ENCODE peak calls at places on chromosomes 5 and 9, in six cellular contexts. One of them, this sample, is unnamed.

GRCh38 chr9:129412814-129413536 is 207.9 kb downstream of the C9orf50 start:
- DNase-seq in mucosa of gallbladder: peak
- DNase-seq in activated CD4-positive, alpha-beta T cell treated with anti-CD3 and anti-CD28 coated beads, Interleukin-2, amount 10 ng/mL, durations not matched to agents 7 days and 5 days: peak
- DNase-seq in retina: peak
- DNase-seq in head of caudate nucleus: peak
- DNase-seq in AG10803: peak
- DNase-seq in this sample: no peak

GRCh38 chr5:130279386-130279785 is 375.1 kb downstream of the CHSY3 start:
- DNase-seq in activated CD4-positive, alpha-beta T cell treated with anti-CD3 and anti-CD28 coated beads, Interleukin-2, amount 10 ng/mL, durations not matched to agents 7 days and 5 days: no peak
- DNase-seq in retina: no peak
- DNase-seq in AG10803: no peak
- DNase-seq in head of caudate nucleus: no peak
- DNase-seq in mucosa of gallbladder: no peak
- DNase-seq in this sample: no peak

GRCh38 chr9:131609116-131609830 is 64.0 kb downstream of the PRRT1B start:
- DNase-seq in mucosa of gallbladder: no peak
- DNase-seq in retina: no peak
- DNase-seq in AG10803: peak
- DNase-seq in head of caudate nucleus: peak
- DNase-seq in activated CD4-positive, alpha-beta T cell treated with anti-CD3 and anti-CD28 coated beads, Interleukin-2, amount 10 ng/mL, durations not matched to agents 7 days and 5 days: no peak
- DNase-seq in this sample: no peak

GRCh38 chr9:126389958-126390357 is 63.3 kb downstream of the MVB12B start:
- DNase-seq in head of caudate nucleus: no peak
- DNase-seq in activated CD4-positive, alpha-beta T cell treated with anti-CD3 and anti-CD28 coated beads, Interleukin-2, amount 10 ng/mL, durations not matched to agents 7 days and 5 days: no peak
- DNase-seq in AG10803: no peak
- DNase-seq in retina: no peak
- DNase-seq in mucosa of gallbladder: no peak
- DNase-seq in this sample: no peak

GRCh38 chr9:119634036-119634435 is 264.8 kb upstream of the BRINP1 start:
- DNase-seq in retina: peak
- DNase-seq in activated CD4-positive, alpha-beta T cell treated with anti-CD3 and anti-CD28 coated beads, Interleukin-2, amount 10 ng/mL, durations not matched to agents 7 days and 5 days: no peak
- DNase-seq in AG10803: no peak
- DNase-seq in mucosa of gallbladder: no peak
- DNase-seq in head of caudate nucleus: no peak
- DNase-seq in this sample: no peak

GRCh38 chr5:132211787-132212186 is 15.9 kb downstream of the P4HA2 start:
- DNase-seq in retina: no peak
- DNase-seq in head of caudate nucleus: no peak
- DNase-seq in mucosa of gallbladder: no peak
- DNase-seq in AG10803: peak
- DNase-seq in activated CD4-positive, alpha-beta T cell treated with anti-CD3 and anti-CD28 coated beads, Interleukin-2, amount 10 ng/mL, durations not matched to agents 7 days and 5 days: no peak
- DNase-seq in this sample: peak

GRCh38 chr9:9174358-9174757 is 1374.8 kb upstream of the DMAC1 start:
- DNase-seq in head of caudate nucleus: no peak
- DNase-seq in AG10803: no peak
- DNase-seq in activated CD4-positive, alpha-beta T cell treated with anti-CD3 and anti-CD28 coated beads, Interleukin-2, amount 10 ng/mL, durations not matched to agents 7 days and 5 days: no peak
- DNase-seq in mucosa of gallbladder: no peak
- DNase-seq in retina: no peak
- DNase-seq in this sample: no peak

GRCh38 chr5:81068063-81068462 is 107.9 kb downstream of the RASGRF2 start:
- DNase-seq in mucosa of gallbladder: no peak
- DNase-seq in activated CD4-positive, alpha-beta T cell treated with anti-CD3 and anti-CD28 coated beads, Interleukin-2, amount 10 ng/mL, durations not matched to agents 7 days and 5 days: no peak
- DNase-seq in AG10803: no peak
- DNase-seq in retina: no peak
- DNase-seq in head of caudate nucleus: no peak
- DNase-seq in this sample: no peak

GRCh38 chr5:117881426-117882230 is 1106.7 kb downstream of the DTWD2 start:
- DNase-seq in mucosa of gallbladder: no peak
- DNase-seq in AG10803: no peak
- DNase-seq in head of caudate nucleus: no peak
- DNase-seq in retina: no peak
- DNase-seq in activated CD4-positive, alpha-beta T cell treated with anti-CD3 and anti-CD28 coated beads, Interleukin-2, amount 10 ng/mL, durations not matched to agents 7 days and 5 days: no peak
- DNase-seq in this sample: no peak

GRCh38 chr5:133113331-133114061 is 61.7 kb downstream of the HSPA4 start:
- DNase-seq in mucosa of gallbladder: peak
- DNase-seq in head of caudate nucleus: peak
- DNase-seq in AG10803: no peak
- DNase-seq in retina: no peak
- DNase-seq in activated CD4-positive, alpha-beta T cell treated with anti-CD3 and anti-CD28 coated beads, Interleukin-2, amount 10 ng/mL, durations not matched to agents 7 days and 5 days: no peak
- DNase-seq in this sample: no peak

GRCh38 chr5:59760798-59761348 is 132.7 kb downstream of the PDE4D start:
- DNase-seq in activated CD4-positive, alpha-beta T cell treated with anti-CD3 and anti-CD28 coated beads, Interleukin-2, amount 10 ng/mL, durations not matched to agents 7 days and 5 days: peak
- DNase-seq in retina: no peak
- DNase-seq in head of caudate nucleus: no peak
- DNase-seq in mucosa of gallbladder: no peak
- DNase-seq in AG10803: peak
- DNase-seq in this sample: no peak

GRCh38 chr5:29744618-29745017 is 1448.9 kb upstream of the CDH6 start:
- DNase-seq in AG10803: no peak
- DNase-seq in mucosa of gallbladder: no peak
- DNase-seq in activated CD4-positive, alpha-beta T cell treated with anti-CD3 and anti-CD28 coated beads, Interleukin-2, amount 10 ng/mL, durations not matched to agents 7 days and 5 days: no peak
- DNase-seq in retina: no peak
- DNase-seq in head of caudate nucleus: no peak
- DNase-seq in this sample: no peak

GRCh38 chr9:28051559-28051958 is 478.3 kb upstream of the C9orf72 start:
- DNase-seq in AG10803: peak
- DNase-seq in head of caudate nucleus: no peak
- DNase-seq in mucosa of gallbladder: no peak
- DNase-seq in activated CD4-positive, alpha-beta T cell treated with anti-CD3 and anti-CD28 coated beads, Interleukin-2, amount 10 ng/mL, durations not matched to agents 7 days and 5 days: no peak
- DNase-seq in retina: no peak
- DNase-seq in this sample: no peak

GRCh38 chr5:31733365-31733764 is 94.4 kb downstream of the PDZD2 start:
- DNase-seq in retina: no peak
- DNase-seq in AG10803: no peak
- DNase-seq in head of caudate nucleus: peak
- DNase-seq in activated CD4-positive, alpha-beta T cell treated with anti-CD3 and anti-CD28 coated beads, Interleukin-2, amount 10 ng/mL, durations not matched to agents 7 days and 5 days: no peak
- DNase-seq in mucosa of gallbladder: no peak
- DNase-seq in this sample: no peak

GRCh38 chr9:2290382-2290781 is 275.2 kb downstream of the SMARCA2 start:
- DNase-seq in activated CD4-positive, alpha-beta T cell treated with anti-CD3 and anti-CD28 coated beads, Interleukin-2, amount 10 ng/mL, durations not matched to agents 7 days and 5 days: no peak
- DNase-seq in head of caudate nucleus: no peak
- DNase-seq in mucosa of gallbladder: no peak
- DNase-seq in retina: peak
- DNase-seq in AG10803: no peak
- DNase-seq in this sample: no peak

GRCh38 chr5:131242728-131243255 is 21.1 kb upstream of the CDC42SE2 start:
- DNase-seq in AG10803: peak
- DNase-seq in mucosa of gallbladder: no peak
- DNase-seq in activated CD4-positive, alpha-beta T cell treated with anti-CD3 and anti-CD28 coated beads, Interleukin-2, amount 10 ng/mL, durations not matched to agents 7 days and 5 days: no peak
- DNase-seq in retina: no peak
- DNase-seq in head of caudate nucleus: no peak
- DNase-seq in this sample: no peak

GRCh38 chr5:114055810-114056476 is 305.9 kb upstream of the KCNN2 start:
- DNase-seq in mucosa of gallbladder: no peak
- DNase-seq in head of caudate nucleus: peak
- DNase-seq in AG10803: no peak
- DNase-seq in retina: peak
- DNase-seq in activated CD4-positive, alpha-beta T cell treated with anti-CD3 and anti-CD28 coated beads, Interleukin-2, amount 10 ng/mL, durations not matched to agents 7 days and 5 days: no peak
- DNase-seq in this sample: no peak

This sample was measured in mesenteric fat pad.